ENCODE peak calls at places on chromosomes 1 and 21, in four cellular contexts. C is foreskin keratinocyte, J is type B pancreatic cell, E is cerebellar cortex. Z is an unnamed sample.

GRCh38 chr1:205812271-205812877 is 624 bp downstream of the SLC41A1 start:
- DNase-seq in C (no peak), J (no peak), E (peak), Z (peak)

GRCh38 chr21:41707231-41707988 is 59.4 kb downstream of the RIPK4 start:
- DNase-seq in C (peak), J (no peak), E (no peak), Z (peak)

GRCh38 chr1:230565141-230565540 is 77.1 kb upstream of the COG2 start:
- DNase-seq in C (no peak), J (no peak), E (no peak), Z (no peak)

GRCh38 chr1:42379794-42380616 is 587 bp upstream of the RIMKLA start:
- DNase-seq in C (no peak), J (peak), E (peak), Z (peak)

GRCh38 chr1:61426254-61426653 is 298.7 kb downstream of the TM2D1 start:
- DNase-seq in C (no peak), J (no peak), E (no peak), Z (no peak)

GRCh38 chr1:96522927-96523326 is 198.7 kb upstream of the PTBP2 start:
- DNase-seq in C (no peak), J (no peak), E (no peak), Z (no peak)

GRCh38 chr1:232872738-232873137 is 67.5 kb downstream of the MAP10 start:
- DNase-seq in C (no peak), J (no peak), E (no peak), Z (no peak)

GRCh38 chr1:6779089-6779805 is 6.0 kb upstream of the CAMTA1 start:
- DNase-seq in C (no peak), J (no peak), E (no peak), Z (no peak)

GRCh38 chr1:246724725-246725095 is 501 bp downstream of the SCCPDH start:
- DNase-seq in C (peak), J (no peak), E (peak), Z (peak)